ENCODE peak calls at places on chromosomes 3 and 15, in eight cellular contexts. One of them, this sample, is unnamed.

GRCh38 chr3:187719628-187720336 is 17.4 kb upstream of the RTP2 start:
- DNase-seq in H1: no peak
- DNase-seq in GM12891: no peak
- DNase-seq in NB4: no peak
- DNase-seq in stomach: no peak
- DNase-seq in breast epithelium: no peak
- DNase-seq in ovary: no peak
- DNase-seq in right lobe of liver: peak
- DNase-seq in this sample: peak

GRCh38 chr3:168707900-168708299 is 612.2 kb upstream of the GOLIM4 start:
- DNase-seq in breast epithelium: no peak
- DNase-seq in GM12891: no peak
- DNase-seq in NB4: no peak
- DNase-seq in ovary: no peak
- DNase-seq in H1: no peak
- DNase-seq in stomach: no peak
- DNase-seq in right lobe of liver: no peak
- DNase-seq in this sample: no peak

GRCh38 chr15:89196994-89197393 is 24.4 kb downstream of the RLBP1 start:
- DNase-seq in NB4: no peak
- DNase-seq in GM12891: no peak
- DNase-seq in right lobe of liver: no peak
- DNase-seq in breast epithelium: no peak
- DNase-seq in H1: no peak
- DNase-seq in ovary: no peak
- DNase-seq in stomach: peak
- DNase-seq in this sample: no peak

GRCh38 chr3:184314700-184315505 is 497 bp downstream of the EIF4G1 start:
- DNase-seq in NB4: peak
- DNase-seq in ovary: peak
- DNase-seq in H1: no peak
- DNase-seq in stomach: peak
- DNase-seq in breast epithelium: peak
- DNase-seq in GM12891: peak
- DNase-seq in right lobe of liver: peak
- DNase-seq in this sample: peak

GRCh38 chr3:27423463-27423862 is 54.3 kb upstream of the NEK10 start:
- DNase-seq in stomach: no peak
- DNase-seq in H1: no peak
- DNase-seq in breast epithelium: no peak
- DNase-seq in right lobe of liver: no peak
- DNase-seq in GM12891: no peak
- DNase-seq in ovary: no peak
- DNase-seq in NB4: no peak
- DNase-seq in this sample: no peak

GRCh38 chr3:23496165-23496564 is 293.0 kb downstream of the UBE2E2 start:
- DNase-seq in GM12891: no peak
- DNase-seq in NB4: no peak
- DNase-seq in right lobe of liver: no peak
- DNase-seq in ovary: no peak
- DNase-seq in H1: no peak
- DNase-seq in breast epithelium: no peak
- DNase-seq in stomach: no peak
- DNase-seq in this sample: no peak

GRCh38 chr3:171177056-171177455 is 150.5 kb upstream of the SLC2A2 start:
- DNase-seq in right lobe of liver: no peak
- DNase-seq in H1: no peak
- DNase-seq in breast epithelium: no peak
- DNase-seq in stomach: no peak
- DNase-seq in NB4: no peak
- DNase-seq in ovary: no peak
- DNase-seq in GM12891: no peak
- DNase-seq in this sample: no peak

GRCh38 chr3:61985020-61985419 is 388.3 kb downstream of the FEZF2 start:
- DNase-seq in right lobe of liver: no peak
- DNase-seq in stomach: no peak
- DNase-seq in NB4: peak
- DNase-seq in breast epithelium: no peak
- DNase-seq in ovary: no peak
- DNase-seq in H1: no peak
- DNase-seq in GM12891: no peak
- DNase-seq in this sample: no peak

GRCh38 chr3:138197058-138197457 is 10.0 kb downstream of the ARMC8 start:
- DNase-seq in ovary: no peak
- DNase-seq in GM12891: no peak
- DNase-seq in NB4: peak
- DNase-seq in breast epithelium: no peak
- DNase-seq in right lobe of liver: no peak
- DNase-seq in stomach: no peak
- DNase-seq in H1: no peak
- DNase-seq in this sample: no peak

GRCh38 chr3:171526146-171526545 is 65.9 kb upstream of the TNIK start:
- DNase-seq in ovary: no peak
- DNase-seq in GM12891: no peak
- DNase-seq in NB4: no peak
- DNase-seq in H1: no peak
- DNase-seq in stomach: no peak
- DNase-seq in right lobe of liver: no peak
- DNase-seq in breast epithelium: no peak
- DNase-seq in this sample: no peak

GRCh38 chr3:169836058-169836941 is 23.6 kb upstream of the LRRC34 start:
- DNase-seq in NB4: no peak
- DNase-seq in right lobe of liver: no peak
- DNase-seq in ovary: no peak
- DNase-seq in H1: no peak
- DNase-seq in GM12891: no peak
- DNase-seq in breast epithelium: no peak
- DNase-seq in stomach: no peak
- DNase-seq in this sample: no peak

GRCh38 chr3:177525987-177526712 is 328.9 kb upstream of the TBL1XR1 start:
- DNase-seq in GM12891: no peak
- DNase-seq in right lobe of liver: no peak
- DNase-seq in NB4: peak
- DNase-seq in stomach: no peak
- DNase-seq in breast epithelium: no peak
- DNase-seq in H1: no peak
- DNase-seq in ovary: no peak
- DNase-seq in this sample: no peak

GRCh38 chr15:62403164-62403809 is 238.2 kb upstream of the C2CD4B start:
- DNase-seq in stomach: no peak
- DNase-seq in GM12891: no peak
- DNase-seq in ovary: no peak
- DNase-seq in right lobe of liver: no peak
- DNase-seq in breast epithelium: no peak
- DNase-seq in NB4: no peak
- DNase-seq in H1: no peak
- DNase-seq in this sample: peak

GRCh38 chr3:155369735-155370134 is 76.3 kb upstream of the STRIT1 start:
- DNase-seq in GM12891: no peak
- DNase-seq in stomach: no peak
- DNase-seq in breast epithelium: no peak
- DNase-seq in H1: no peak
- DNase-seq in NB4: no peak
- DNase-seq in right lobe of liver: no peak
- DNase-seq in ovary: no peak
- DNase-seq in this sample: no peak

GRCh38 chr3:128553560-128553959 is 60.6 kb upstream of the GATA2 start:
- DNase-seq in right lobe of liver: no peak
- DNase-seq in ovary: no peak
- DNase-seq in stomach: no peak
- DNase-seq in GM12891: no peak
- DNase-seq in H1: no peak
- DNase-seq in NB4: no peak
- DNase-seq in breast epithelium: peak
- DNase-seq in this sample: no peak

GRCh38 chr15:66997212-66997611 is 68.2 kb upstream of the SMAD3 start:
- DNase-seq in breast epithelium: no peak
- DNase-seq in ovary: no peak
- DNase-seq in right lobe of liver: no peak
- DNase-seq in GM12891: no peak
- DNase-seq in H1: no peak
- DNase-seq in NB4: no peak
- DNase-seq in stomach: no peak
- DNase-seq in this sample: no peak

GRCh38 chr3:54537506-54537905 is 390.4 kb downstream of the LRTM1 start:
- DNase-seq in H1: no peak
- DNase-seq in NB4: no peak
- DNase-seq in right lobe of liver: no peak
- DNase-seq in ovary: no peak
- DNase-seq in GM12891: no peak
- DNase-seq in stomach: no peak
- DNase-seq in breast epithelium: no peak
- DNase-seq in this sample: no peak

GRCh38 chr15:39657714-39658113 is 76.8 kb downstream of the THBS1 start:
- DNase-seq in breast epithelium: no peak
- DNase-seq in GM12891: no peak
- DNase-seq in stomach: no peak
- DNase-seq in right lobe of liver: no peak
- DNase-seq in NB4: no peak
- DNase-seq in ovary: no peak
- DNase-seq in H1: no peak
- DNase-seq in this sample: no peak

GRCh38 chr15:28098766-28099554 is at the start of gene OCA2:
- DNase-seq in NB4: peak
- DNase-seq in stomach: peak
- DNase-seq in GM12891: no peak
- DNase-seq in breast epithelium: no peak
- DNase-seq in H1: no peak
- DNase-seq in right lobe of liver: no peak
- DNase-seq in ovary: peak
- DNase-seq in this sample: peak

GRCh38 chr15:26260517-26261133 is 397.5 kb upstream of the ATP10A start:
- DNase-seq in ovary: no peak
- DNase-seq in right lobe of liver: no peak
- DNase-seq in stomach: no peak
- DNase-seq in GM12891: peak
- DNase-seq in H1: peak
- DNase-seq in NB4: peak
- DNase-seq in breast epithelium: no peak
- DNase-seq in this sample: no peak

DNA sequence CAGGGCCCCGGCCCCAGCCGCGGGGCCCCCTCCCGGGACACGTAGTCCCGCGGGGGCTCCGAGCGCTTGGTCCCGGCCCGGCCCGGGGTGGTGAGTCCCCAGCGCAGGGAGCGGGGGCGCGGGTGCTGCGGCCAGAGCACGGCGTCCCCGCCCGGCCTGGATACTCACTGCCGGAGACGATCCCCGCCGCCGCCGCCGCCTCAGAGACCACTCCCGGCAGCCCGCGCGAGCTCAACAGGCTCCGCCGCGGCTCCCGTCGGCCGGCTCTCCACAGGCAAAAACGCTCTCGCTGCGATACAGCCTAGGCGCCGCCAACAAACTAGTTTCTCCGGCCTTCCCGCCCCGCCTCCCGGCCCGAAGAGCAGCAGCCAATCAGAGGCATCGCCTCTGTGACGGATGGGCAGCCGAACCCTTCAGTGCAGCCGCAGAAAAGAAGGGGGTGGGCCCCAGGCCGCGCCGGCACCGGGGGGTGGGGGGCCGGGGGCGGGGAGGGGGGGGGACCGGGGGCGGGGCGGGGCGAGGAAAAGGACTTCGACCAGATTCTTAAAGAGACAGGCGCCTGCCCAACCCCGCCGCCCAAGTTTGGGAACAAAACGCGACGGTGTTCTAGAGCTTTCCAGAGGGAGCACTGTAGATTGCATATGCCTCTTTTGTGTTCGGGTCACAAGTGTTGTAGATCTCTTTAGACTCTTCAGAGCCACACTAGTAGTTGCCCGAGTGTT is at the start of gene KLHL25:
- DNase-seq in stomach: peak
- DNase-seq in right lobe of liver: peak
- DNase-seq in NB4: peak
- DNase-seq in ovary: peak
- DNase-seq in H1: peak
- DNase-seq in GM12891: peak
- DNase-seq in breast epithelium: peak
- DNase-seq in this sample: peak
- TF ChIP-seq POLR2A in stomach: no peak
- TF ChIP-seq POLR2A in right lobe of liver: peak
- TF ChIP-seq POLR2A in NB4: peak
- TF ChIP-seq POLR2A in ovary: peak
- TF ChIP-seq POLR2A in H1: no peak
- TF ChIP-seq POLR2A in GM12891: no peak
- TF ChIP-seq POLR2A in breast epithelium: peak
- TF ChIP-seq POLR2A in this sample: peak

GRCh38 chr3:186361612-186362408 is at the start of gene DGKG:
- DNase-seq in NB4: peak
- DNase-seq in H1: no peak
- DNase-seq in stomach: peak
- DNase-seq in ovary: peak
- DNase-seq in right lobe of liver: peak
- DNase-seq in GM12891: peak
- DNase-seq in breast epithelium: peak
- DNase-seq in this sample: no peak
- TF ChIP-seq POLR2A in NB4: peak
- TF ChIP-seq POLR2A in H1: no peak
- TF ChIP-seq POLR2A in stomach: no peak
- TF ChIP-seq POLR2A in ovary: peak
- TF ChIP-seq POLR2A in right lobe of liver: peak
- TF ChIP-seq POLR2A in GM12891: no peak
- TF ChIP-seq POLR2A in breast epithelium: no peak
- TF ChIP-seq POLR2A in this sample: no peak

GRCh38 chr3:113746955-113747718 is at the start of gene ATP6V1A:
- DNase-seq in right lobe of liver: peak
- DNase-seq in NB4: peak
- DNase-seq in stomach: peak
- DNase-seq in GM12891: peak
- DNase-seq in ovary: peak
- DNase-seq in breast epithelium: peak
- DNase-seq in H1: no peak
- DNase-seq in this sample: peak
- TF ChIP-seq POLR2A in right lobe of liver: peak
- TF ChIP-seq POLR2A in NB4: peak
- TF ChIP-seq POLR2A in stomach: no peak
- TF ChIP-seq POLR2A in GM12891: peak
- TF ChIP-seq POLR2A in ovary: no peak
- TF ChIP-seq POLR2A in breast epithelium: no peak
- TF ChIP-seq POLR2A in H1: peak
- TF ChIP-seq POLR2A in this sample: peak

DNA sequence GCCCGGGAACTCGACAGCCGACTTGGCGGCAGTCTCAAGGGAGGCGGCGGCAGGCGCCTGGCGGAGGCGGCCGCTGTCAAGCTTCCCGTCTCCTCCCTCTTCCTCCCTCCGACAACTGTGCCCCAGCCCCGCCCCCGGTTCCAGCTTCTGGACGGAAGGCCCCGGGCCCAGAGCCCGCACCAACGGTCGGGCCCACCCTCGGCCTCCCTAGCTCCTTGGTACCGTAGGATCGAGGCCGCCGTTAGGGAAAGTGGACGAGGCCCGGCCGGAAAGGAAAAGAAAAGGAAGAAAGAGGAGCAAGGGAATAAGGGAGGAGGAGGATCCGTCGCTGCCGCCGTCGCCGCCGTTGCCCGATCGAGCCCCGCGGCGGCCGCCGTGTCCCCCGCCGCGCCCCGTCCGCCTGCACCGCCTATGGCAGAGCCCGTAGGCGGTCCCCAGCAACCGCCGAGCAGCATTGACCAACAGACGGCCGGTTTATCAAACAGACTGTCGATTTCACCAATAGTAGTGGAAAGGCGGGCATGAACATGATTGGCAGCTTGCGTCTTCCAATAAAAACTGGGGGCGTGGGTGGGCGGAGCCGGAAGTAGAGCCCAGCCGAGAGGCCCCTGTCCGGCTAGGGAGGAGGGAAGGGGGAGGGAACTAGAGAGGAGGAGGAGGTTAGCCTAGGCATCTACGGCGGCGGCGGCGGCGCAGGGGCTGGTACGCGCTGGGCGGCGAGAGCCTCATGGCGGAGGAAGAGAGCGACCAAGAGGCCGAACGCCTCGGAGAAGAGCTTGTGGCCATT is at the start of the genes CGGBP1 and ZNF654:
- DNase-seq in breast epithelium: peak
- DNase-seq in H1: peak
- DNase-seq in GM12891: peak
- DNase-seq in right lobe of liver: peak
- DNase-seq in stomach: peak
- DNase-seq in NB4: peak
- DNase-seq in ovary: peak
- DNase-seq in this sample: peak
- TF ChIP-seq POLR2A in breast epithelium: peak
- TF ChIP-seq POLR2A in H1: peak
- TF ChIP-seq POLR2A in GM12891: peak
- TF ChIP-seq POLR2A in right lobe of liver: peak
- TF ChIP-seq POLR2A in stomach: no peak
- TF ChIP-seq POLR2A in NB4: peak
- TF ChIP-seq POLR2A in ovary: peak
- TF ChIP-seq POLR2A in this sample: peak